ENCODE peak calls at places on chromosomes 11 and 22, in four cellular contexts. T is GM12878, B is K562, G is HepG2. U is an unnamed sample.

GRCh38 chr11:9875402-9875801 is 211.5 kb downstream of the SWAP70 start:
- DNase-seq in T (no peak), G (no peak), B (no peak), U (no peak)

GRCh38 chr11:57275582-57275981 is 38.5 kb upstream of the APLNR start:
- DNase-seq in G (no peak), T (no peak), B (no peak), U (no peak)

GRCh38 chr11:69080361-69080973 is 31.7 kb downstream of the TPCN2 start:
- DNase-seq in T (no peak), B (no peak), G (no peak), U (no peak)

GRCh38 chr11:10973416-10973815 is 115.6 kb upstream of the ZBED5 start:
- DNase-seq in B (no peak), T (no peak), G (no peak), U (no peak)

GRCh38 chr11:128692750-128693578 is 908 bp upstream of the FLI1 start:
- DNase-seq in T (no peak), B (no peak), G (no peak), U (peak; percentile 63)

GRCh38 chr11:1872267-1872985 is 19.3 kb downstream of the PRR33 start:
- DNase-seq in B (no peak), G (no peak), T (no peak), U (no peak)

GRCh38 chr11:12902784-12903491 is 106.2 kb upstream of the RASSF10 start:
- DNase-seq in T (no peak), B (no peak), G (peak; percentile 58), U (no peak)

GRCh38 chr11:24949406-24949805 is 452.6 kb downstream of the LUZP2 start:
- DNase-seq in G (no peak), T (no peak), B (no peak), U (no peak)

GRCh38 chr11:25961539-25961938 is 370.4 kb upstream of the ANO3 start:
- DNase-seq in T (no peak), G (no peak), B (no peak), U (no peak)

GRCh38 chr11:130839950-130840666 is 76.2 kb downstream of the SNX19 start:
- DNase-seq in G (no peak), B (no peak), T (no peak), U (no peak)

GRCh38 chr11:61111786-61112517 is 9.7 kb downstream of the CD5 start:
- DNase-seq in B (no peak), T (no peak), G (no peak), U (no peak)

GRCh38 chr11:110435780-110436717 is 6.3 kb downstream of the FDX1 start:
- DNase-seq in T (no peak), G (no peak), B (peak; percentile 52), U (no peak)

GRCh38 chr11:29435421-29435820 is 581.4 kb downstream of the KCNA4 start:
- DNase-seq in G (no peak), B (no peak), T (no peak), U (no peak)

GRCh38 chr11:119389611-119390254 is 8.2 kb upstream of the USP2 start:
- DNase-seq in G (no peak), B (peak; percentile 32), T (no peak), U (no peak)

GRCh38 chr11:69333906-69334305 is 40.0 kb downstream of the MYEOV start:
- DNase-seq in T (no peak), G (no peak), B (no peak), U (no peak)

GRCh38 chr11:44901782-44902181 is 48.9 kb downstream of the TP53I11 start:
- DNase-seq in B (no peak), T (no peak), G (no peak), U (no peak)

GRCh38 chr22:39177791-39178190 is 25.3 kb upstream of the CBX7 start:
- DNase-seq in G (no peak), T (no peak), B (no peak), U (no peak)

GRCh38 chr11:4006946-4007680 is 87.5 kb upstream of the RRM1 start:
- DNase-seq in T (no peak), G (no peak), B (no peak), U (no peak)

GRCh38 chr11:44889266-44889665 is 61.4 kb downstream of the TP53I11 start:
- DNase-seq in B (no peak), G (no peak), T (no peak), U (no peak)

DNA sequence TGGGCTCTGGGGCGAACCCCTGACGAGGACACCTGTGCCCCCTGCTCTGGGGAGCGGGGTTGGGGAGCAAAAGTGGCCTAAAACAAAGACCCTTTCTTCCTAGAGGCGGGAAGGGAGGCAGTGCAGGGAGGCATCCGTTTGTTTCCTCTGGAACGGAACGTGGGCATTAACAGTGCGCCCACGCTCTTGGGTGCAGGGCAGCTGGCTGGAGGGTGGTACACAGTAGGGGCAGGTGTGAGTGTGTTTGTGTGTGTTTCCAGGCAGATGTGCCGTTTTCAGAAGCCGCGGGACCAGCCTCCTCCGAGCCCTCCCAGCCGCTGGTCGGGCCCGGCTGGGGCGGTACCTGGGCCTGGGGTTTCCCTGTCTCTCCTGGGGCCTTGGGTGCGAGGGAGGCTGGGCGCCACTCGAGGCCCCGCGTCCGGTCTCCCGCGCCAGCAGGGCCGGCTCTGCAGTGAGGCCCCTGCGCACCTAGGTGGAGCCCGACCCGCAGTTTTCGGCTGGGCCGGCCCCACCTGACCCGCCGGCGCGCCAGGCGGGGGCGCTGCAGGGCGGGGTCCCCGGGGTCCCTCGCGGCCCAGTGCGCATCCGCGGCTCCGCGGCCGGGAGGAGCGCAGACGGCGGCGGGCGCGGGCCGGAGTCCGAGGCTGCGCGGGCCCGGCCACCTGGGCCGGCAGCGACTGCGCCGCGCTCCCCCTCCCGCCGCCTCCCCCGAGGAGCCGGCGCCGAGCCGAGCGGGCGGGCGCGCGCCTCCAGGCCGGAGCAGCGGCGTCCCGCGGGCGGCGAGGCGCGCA is 1252.7 kb downstream of the BRD1 start:
- DNase-seq in B (no peak), T (no peak), G (peak; percentile 58), U (peak; percentile 85)
- TF ChIP-seq FOXM1 in B (no peak), T (no peak), G (no peak), U (no peak)

GRCh38 chr22:23397008-23397617 is 183.0 kb downstream of the IGLL1 start:
- DNase-seq in B (no peak), G (no peak), T (no peak), U (no peak)
- H3K9ac ChIP-seq in B (no peak overlapping the region), G (no peak overlapping the region), T (no peak overlapping the region), U (no peak overlapping the region)

GRCh38 chr11:62439785-62440602 is 21.2 kb downstream of the SCGB1A1 start:
- DNase-seq in T (no peak), G (no peak), B (no peak), U (peak; percentile 37)
- H2AFZ ChIP-seq in T (no peak overlapping the region), G (peak overlapping the region; percentile 56), B (peak overlapping the region; percentile 85), U (peak overlapping the region; percentile 67)

GRCh38 chr11:73269353-73270088 is 2.6 kb upstream of the P2RY6 start:
- DNase-seq in B (no peak), T (no peak), G (no peak), U (no peak)
- TF ChIP-seq FOXM1 in B (no peak), T (no peak), G (no peak), U (no peak)

U was measured in SK-N-SH.